ENCODE peak calls at places on chromosomes 4 and X, in ten cellular contexts. One of them, this sample, is unnamed. For H3K9me3, the result is how much of the 10 kb centered on the place peaks cover.

GRCh38 chrX:118510076-118510475 is 14.5 kb downstream of the DOCK11 start:
- DNase-seq in endothelial cell of umbilical vein: no peak
- DNase-seq in fibroblast of lung: no peak
- DNase-seq in CD4-positive, alpha-beta T cell: no peak
- DNase-seq in upper lobe of left lung: peak
- DNase-seq in cardiac muscle cell: no peak
- DNase-seq in ovary: no peak
- DNase-seq in GM12878: no peak
- DNase-seq in H9: no peak
- DNase-seq in GM23248: no peak
- DNase-seq in this sample: no peak

GRCh38 chr4:57110635-57111546 is 706 bp upstream of the IGFBP7 start:
- DNase-seq in H9: peak
- DNase-seq in GM23248: peak
- DNase-seq in cardiac muscle cell: peak
- DNase-seq in GM12878: no peak
- DNase-seq in ovary: peak
- DNase-seq in fibroblast of lung: peak
- DNase-seq in endothelial cell of umbilical vein: peak
- DNase-seq in upper lobe of left lung: peak
- DNase-seq in CD4-positive, alpha-beta T cell: no peak
- DNase-seq in this sample: no peak

GRCh38 chr4:102344520-102344954 is 745 bp downstream of the SLC39A8 start:
- DNase-seq in fibroblast of lung: peak
- DNase-seq in cardiac muscle cell: peak
- DNase-seq in endothelial cell of umbilical vein: peak
- DNase-seq in GM12878: no peak
- DNase-seq in upper lobe of left lung: peak
- DNase-seq in GM23248: peak
- DNase-seq in H9: peak
- DNase-seq in ovary: peak
- DNase-seq in CD4-positive, alpha-beta T cell: peak
- DNase-seq in this sample: peak

GRCh38 chrX:102684772-102685520 is 27.3 kb upstream of the GPRASP2 start:
- DNase-seq in upper lobe of left lung: no peak
- DNase-seq in CD4-positive, alpha-beta T cell: no peak
- DNase-seq in GM23248: no peak
- DNase-seq in cardiac muscle cell: no peak
- DNase-seq in H9: no peak
- DNase-seq in fibroblast of lung: no peak
- DNase-seq in GM12878: peak
- DNase-seq in ovary: no peak
- DNase-seq in endothelial cell of umbilical vein: no peak
- DNase-seq in this sample: no peak

GRCh38 chrX:133681416-133681815 is 266.1 kb upstream of the GPC4 start:
- DNase-seq in GM23248: no peak
- DNase-seq in ovary: no peak
- DNase-seq in upper lobe of left lung: no peak
- DNase-seq in cardiac muscle cell: no peak
- DNase-seq in endothelial cell of umbilical vein: no peak
- DNase-seq in GM12878: no peak
- DNase-seq in CD4-positive, alpha-beta T cell: no peak
- DNase-seq in H9: no peak
- DNase-seq in fibroblast of lung: no peak
- DNase-seq in this sample: no peak

GRCh38 chrX:129979207-129979920 is 3.1 kb upstream of the BCORL1 start:
- DNase-seq in GM23248: peak
- DNase-seq in fibroblast of lung: no peak
- DNase-seq in endothelial cell of umbilical vein: no peak
- DNase-seq in cardiac muscle cell: peak
- DNase-seq in H9: peak
- DNase-seq in CD4-positive, alpha-beta T cell: no peak
- DNase-seq in GM12878: no peak
- DNase-seq in upper lobe of left lung: no peak
- DNase-seq in ovary: peak
- DNase-seq in this sample: no peak

GRCh38 chr4:17468638-17469221 is 43.2 kb downstream of the QDPR start:
- DNase-seq in CD4-positive, alpha-beta T cell: no peak
- DNase-seq in ovary: no peak
- DNase-seq in cardiac muscle cell: peak
- DNase-seq in fibroblast of lung: peak
- DNase-seq in endothelial cell of umbilical vein: peak
- DNase-seq in GM23248: peak
- DNase-seq in H9: no peak
- DNase-seq in GM12878: no peak
- DNase-seq in upper lobe of left lung: no peak
- DNase-seq in this sample: no peak

GRCh38 chr4:174225247-174226054 is 58.0 kb downstream of the FBXO8 start:
- DNase-seq in fibroblast of lung: no peak
- DNase-seq in cardiac muscle cell: no peak
- DNase-seq in ovary: no peak
- DNase-seq in upper lobe of left lung: no peak
- DNase-seq in GM12878: no peak
- DNase-seq in GM23248: no peak
- DNase-seq in CD4-positive, alpha-beta T cell: no peak
- DNase-seq in endothelial cell of umbilical vein: no peak
- DNase-seq in H9: no peak
- DNase-seq in this sample: no peak

GRCh38 chr4:40301592-40301991 is 33.5 kb upstream of the CHRNA9 start:
- DNase-seq in upper lobe of left lung: no peak
- DNase-seq in ovary: no peak
- DNase-seq in GM23248: no peak
- DNase-seq in CD4-positive, alpha-beta T cell: peak
- DNase-seq in cardiac muscle cell: no peak
- DNase-seq in fibroblast of lung: no peak
- DNase-seq in endothelial cell of umbilical vein: no peak
- DNase-seq in GM12878: peak
- DNase-seq in H9: no peak
- DNase-seq in this sample: no peak

GRCh38 chrX:150692837-150693781 is at the start of gene MTMR1:
- DNase-seq in H9: no peak
- DNase-seq in GM12878: no peak
- DNase-seq in ovary: peak
- DNase-seq in endothelial cell of umbilical vein: peak
- DNase-seq in fibroblast of lung: no peak
- DNase-seq in CD4-positive, alpha-beta T cell: peak
- DNase-seq in cardiac muscle cell: peak
- DNase-seq in upper lobe of left lung: peak
- DNase-seq in GM23248: peak
- DNase-seq in this sample: no peak

GRCh38 chr4:422587-422986 is 76.4 kb downstream of the ZNF721 start:
- DNase-seq in GM12878: no peak
- DNase-seq in GM23248: no peak
- DNase-seq in ovary: no peak
- DNase-seq in CD4-positive, alpha-beta T cell: no peak
- DNase-seq in fibroblast of lung: no peak
- DNase-seq in cardiac muscle cell: no peak
- DNase-seq in endothelial cell of umbilical vein: no peak
- DNase-seq in H9: no peak
- DNase-seq in upper lobe of left lung: no peak
- DNase-seq in this sample: no peak
- H3K9me3 ChIP-seq in GM12878: under half
- H3K9me3 ChIP-seq in GM23248: under half
- H3K9me3 ChIP-seq in ovary: under half
- H3K9me3 ChIP-seq in CD4-positive, alpha-beta T cell: half or more
- H3K9me3 ChIP-seq in fibroblast of lung: under half
- H3K9me3 ChIP-seq in cardiac muscle cell: under half
- H3K9me3 ChIP-seq in endothelial cell of umbilical vein: under half
- H3K9me3 ChIP-seq in H9: half or more
- H3K9me3 ChIP-seq in upper lobe of left lung: half or more
- H3K9me3 ChIP-seq in this sample: under half

GRCh38 chr4:83342476-83342875 is 7.8 kb upstream of the HPSE start:
- DNase-seq in upper lobe of left lung: no peak
- DNase-seq in GM23248: no peak
- DNase-seq in ovary: no peak
- DNase-seq in H9: no peak
- DNase-seq in cardiac muscle cell: no peak
- DNase-seq in GM12878: no peak
- DNase-seq in fibroblast of lung: no peak
- DNase-seq in CD4-positive, alpha-beta T cell: no peak
- DNase-seq in endothelial cell of umbilical vein: no peak
- DNase-seq in this sample: no peak

GRCh38 chr4:83353516-83353915 is 18.9 kb upstream of the HPSE start:
- DNase-seq in H9: no peak
- DNase-seq in fibroblast of lung: no peak
- DNase-seq in ovary: no peak
- DNase-seq in GM23248: no peak
- DNase-seq in GM12878: no peak
- DNase-seq in endothelial cell of umbilical vein: no peak
- DNase-seq in upper lobe of left lung: no peak
- DNase-seq in CD4-positive, alpha-beta T cell: no peak
- DNase-seq in cardiac muscle cell: no peak
- DNase-seq in this sample: no peak

DNA sequence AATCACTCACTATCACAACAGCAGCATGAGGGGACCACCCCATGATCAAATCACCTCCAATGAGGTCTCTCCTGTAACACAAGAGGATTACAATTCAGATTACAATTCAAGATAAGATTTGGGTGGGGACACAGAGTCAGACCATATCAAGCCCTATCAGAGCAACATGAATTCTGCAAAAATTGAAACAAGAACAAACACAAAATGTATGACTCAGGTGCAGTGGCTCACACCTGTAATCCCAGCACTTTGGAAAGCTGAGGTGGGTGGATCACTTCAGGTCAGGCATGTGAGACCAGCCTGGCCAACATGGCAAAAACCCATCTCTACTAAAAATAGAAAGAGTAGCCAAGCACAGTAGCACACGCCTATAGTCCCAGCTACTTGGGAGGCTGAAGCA is 13.4 kb upstream of the HPSE start:
- DNase-seq in H9: no peak
- DNase-seq in CD4-positive, alpha-beta T cell: no peak
- DNase-seq in GM12878: no peak
- DNase-seq in endothelial cell of umbilical vein: no peak
- DNase-seq in fibroblast of lung: no peak
- DNase-seq in upper lobe of left lung: no peak
- DNase-seq in GM23248: no peak
- DNase-seq in cardiac muscle cell: no peak
- DNase-seq in ovary: no peak
- DNase-seq in this sample: no peak
- H3K9me3 ChIP-seq in H9: under half
- H3K9me3 ChIP-seq in CD4-positive, alpha-beta T cell: under half
- H3K9me3 ChIP-seq in GM12878: under half
- H3K9me3 ChIP-seq in endothelial cell of umbilical vein: under half
- H3K9me3 ChIP-seq in fibroblast of lung: under half
- H3K9me3 ChIP-seq in upper lobe of left lung: under half
- H3K9me3 ChIP-seq in GM23248: under half
- H3K9me3 ChIP-seq in cardiac muscle cell: under half
- H3K9me3 ChIP-seq in ovary: under half
- H3K9me3 ChIP-seq in this sample: under half

DNA sequence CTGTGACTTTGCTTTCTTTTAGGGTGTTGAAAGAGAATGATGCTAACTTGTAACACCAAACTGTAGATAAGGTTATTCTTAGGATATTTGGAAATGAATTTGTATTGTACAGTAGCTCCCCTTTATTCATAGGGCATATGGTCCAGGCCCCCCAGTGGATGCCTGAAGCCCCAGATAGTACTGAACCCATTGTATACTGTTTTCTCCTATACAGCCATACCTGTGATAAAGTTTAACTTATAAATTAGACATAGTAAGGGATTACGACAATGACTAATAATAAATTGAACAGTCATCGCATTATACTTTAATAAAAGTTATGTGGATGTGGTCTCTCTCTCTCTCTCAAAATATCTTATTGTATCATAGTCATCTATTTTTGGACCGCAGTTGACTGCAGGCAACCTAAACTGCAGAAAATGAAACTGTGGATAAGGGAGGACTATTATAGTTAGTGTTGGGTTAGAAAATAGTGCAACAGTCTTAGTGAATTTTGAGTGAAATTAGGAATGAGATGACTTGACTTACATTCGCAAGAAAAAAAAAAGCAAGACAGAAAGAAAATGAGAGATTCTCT is 105.1 kb downstream of the CLDN22 start:
- DNase-seq in CD4-positive, alpha-beta T cell: no peak
- DNase-seq in GM23248: no peak
- DNase-seq in ovary: no peak
- DNase-seq in fibroblast of lung: no peak
- DNase-seq in cardiac muscle cell: no peak
- DNase-seq in upper lobe of left lung: no peak
- DNase-seq in endothelial cell of umbilical vein: no peak
- DNase-seq in H9: no peak
- DNase-seq in GM12878: no peak
- DNase-seq in this sample: no peak
- H3K9me3 ChIP-seq in CD4-positive, alpha-beta T cell: under half
- H3K9me3 ChIP-seq in GM23248: under half
- H3K9me3 ChIP-seq in ovary: under half
- H3K9me3 ChIP-seq in fibroblast of lung: under half
- H3K9me3 ChIP-seq in cardiac muscle cell: under half
- H3K9me3 ChIP-seq in upper lobe of left lung: under half
- H3K9me3 ChIP-seq in endothelial cell of umbilical vein: under half
- H3K9me3 ChIP-seq in H9: under half
- H3K9me3 ChIP-seq in GM12878: under half
- H3K9me3 ChIP-seq in this sample: under half

GRCh38 chr4:129063640-129064039 is 29.7 kb downstream of the SCLT1 start:
- DNase-seq in fibroblast of lung: no peak
- DNase-seq in H9: no peak
- DNase-seq in ovary: no peak
- DNase-seq in endothelial cell of umbilical vein: no peak
- DNase-seq in cardiac muscle cell: no peak
- DNase-seq in upper lobe of left lung: no peak
- DNase-seq in GM23248: no peak
- DNase-seq in GM12878: no peak
- DNase-seq in CD4-positive, alpha-beta T cell: no peak
- DNase-seq in this sample: no peak

GRCh38 chr4:129064717-129065116 is 28.6 kb downstream of the SCLT1 start:
- DNase-seq in ovary: no peak
- DNase-seq in H9: no peak
- DNase-seq in fibroblast of lung: peak
- DNase-seq in GM23248: peak
- DNase-seq in CD4-positive, alpha-beta T cell: no peak
- DNase-seq in endothelial cell of umbilical vein: no peak
- DNase-seq in upper lobe of left lung: no peak
- DNase-seq in cardiac muscle cell: no peak
- DNase-seq in GM12878: no peak
- DNase-seq in this sample: no peak

GRCh38 chr4:129059028-129059427 is 34.3 kb downstream of the SCLT1 start:
- DNase-seq in H9: no peak
- DNase-seq in cardiac muscle cell: no peak
- DNase-seq in GM12878: no peak
- DNase-seq in upper lobe of left lung: no peak
- DNase-seq in GM23248: no peak
- DNase-seq in fibroblast of lung: no peak
- DNase-seq in endothelial cell of umbilical vein: no peak
- DNase-seq in ovary: no peak
- DNase-seq in CD4-positive, alpha-beta T cell: no peak
- DNase-seq in this sample: no peak

GRCh38 chr4:129062580-129062979 is 30.8 kb downstream of the SCLT1 start:
- DNase-seq in GM23248: no peak
- DNase-seq in CD4-positive, alpha-beta T cell: no peak
- DNase-seq in ovary: no peak
- DNase-seq in cardiac muscle cell: no peak
- DNase-seq in H9: no peak
- DNase-seq in endothelial cell of umbilical vein: no peak
- DNase-seq in upper lobe of left lung: no peak
- DNase-seq in fibroblast of lung: no peak
- DNase-seq in GM12878: no peak
- DNase-seq in this sample: no peak
- H3K9me3 ChIP-seq in GM23248: under half
- H3K9me3 ChIP-seq in CD4-positive, alpha-beta T cell: half or more
- H3K9me3 ChIP-seq in ovary: under half
- H3K9me3 ChIP-seq in cardiac muscle cell: under half
- H3K9me3 ChIP-seq in H9: under half
- H3K9me3 ChIP-seq in endothelial cell of umbilical vein: under half
- H3K9me3 ChIP-seq in upper lobe of left lung: half or more
- H3K9me3 ChIP-seq in fibroblast of lung: under half
- H3K9me3 ChIP-seq in GM12878: under half
- H3K9me3 ChIP-seq in this sample: under half

GRCh38 chr4:138650917-138651564 is 364.5 kb upstream of the NOCT start:
- DNase-seq in ovary: no peak
- DNase-seq in cardiac muscle cell: no peak
- DNase-seq in upper lobe of left lung: no peak
- DNase-seq in fibroblast of lung: peak
- DNase-seq in endothelial cell of umbilical vein: no peak
- DNase-seq in H9: no peak
- DNase-seq in GM23248: peak
- DNase-seq in GM12878: no peak
- DNase-seq in CD4-positive, alpha-beta T cell: no peak
- DNase-seq in this sample: no peak
- H3K9me3 ChIP-seq in ovary: under half
- H3K9me3 ChIP-seq in cardiac muscle cell: under half
- H3K9me3 ChIP-seq in upper lobe of left lung: under half
- H3K9me3 ChIP-seq in fibroblast of lung: under half
- H3K9me3 ChIP-seq in endothelial cell of umbilical vein: under half
- H3K9me3 ChIP-seq in H9: under half
- H3K9me3 ChIP-seq in GM23248: under half
- H3K9me3 ChIP-seq in GM12878: under half
- H3K9me3 ChIP-seq in CD4-positive, alpha-beta T cell: under half
- H3K9me3 ChIP-seq in this sample: under half

This sample was measured in esophagus squamous epithelium.